ENCODE peak calls at places on chromosomes 16 and 17, in eight cellular contexts. Y is fibroblast of lung, O is cardiac muscle cell, N is spleen, G is stomach, Z is upper lobe of right lung, J is body of pancreas, X is H1. R is an unnamed sample. For H3K4me1, the result is how much of the 10 kb centered on the place peaks cover.

GRCh38 chr16:5604770-5605169 is 507.2 kb upstream of the EEF2KMT start:
- DNase-seq in Y (no peak), O (peak), N (no peak), G (no peak), Z (no peak), J (no peak), X (no peak), R (no peak)

GRCh38 chr16:84973226-84973625 is 38.1 kb downstream of the ZDHHC7 start:
- DNase-seq in Y (no peak), O (no peak), N (no peak), G (no peak), Z (no peak), J (no peak), X (no peak), R (no peak)

GRCh38 chr17:248337-249235 is 67.1 kb upstream of the DOC2B start:
- DNase-seq in Y (no peak), O (no peak), N (peak), G (no peak), Z (peak), J (peak), X (no peak), R (peak)

GRCh38 chr17:74460996-74461395 is 5.4 kb upstream of the CD300A start:
- DNase-seq in Y (no peak), O (no peak), N (no peak), G (no peak), Z (no peak), J (no peak), X (no peak), R (no peak)

GRCh38 chr16:6066601-6067000 is 969.0 kb upstream of the EEF2KMT start:
- DNase-seq in Y (no peak), O (no peak), N (no peak), G (no peak), Z (no peak), J (no peak), X (no peak), R (no peak)

GRCh38 chr17:75684924-75685323 is 17.8 kb downstream of the SAP30BP start:
- DNase-seq in Y (no peak), O (no peak), N (peak), G (peak), Z (no peak), J (no peak), X (no peak), R (peak)

GRCh38 chr16:47140686-47141085 is 3.1 kb downstream of the NETO2 start:
- DNase-seq in Y (no peak), O (no peak), N (no peak), G (no peak), Z (no peak), J (no peak), X (no peak), R (no peak)

GRCh38 chr17:50423553-50424159 is 2.4 kb upstream of the ACSF2 start:
- DNase-seq in Y (peak), O (no peak), N (no peak), G (no peak), Z (no peak), J (peak), X (no peak), R (peak)

GRCh38 chr17:40060887-40061480 is 1.8 kb upstream of the THRA start:
- DNase-seq in Y (no peak), O (no peak), N (peak), G (no peak), Z (no peak), J (peak), X (no peak), R (peak)

GRCh38 chr17:2075336-2076056 is 20.6 kb downstream of the HIC1 start:
- DNase-seq in Y (peak), O (peak), N (peak), G (no peak), Z (no peak), J (no peak), X (no peak), R (no peak)
- TF ChIP-seq CTCF in Y (peak), O (peak), N (peak), G (no peak), Z (no peak), J (no peak), X (peak), R (no peak)

GRCh38 chr17:7835818-7836595 is 2.0 kb downstream of the KDM6B start:
- DNase-seq in Y (peak), O (no peak), N (no peak), G (peak), Z (peak), J (peak), X (peak), R (peak)
- H3K4me1 ChIP-seq in Y (under half), O (under half), N (under half), G (half or more), Z (under half), J (under half), X (under half), R (under half)

GRCh38 chr16:90077757-90078593 is 844 bp upstream of the PRDM7 start:
- DNase-seq in Y (peak), O (peak), N (peak), G (no peak), Z (no peak), J (peak), X (peak), R (no peak)
- TF ChIP-seq CTCF in Y (no peak), O (no peak), N (no peak), G (no peak), Z (no peak), J (no peak), X (no peak), R (peak)

DNA sequence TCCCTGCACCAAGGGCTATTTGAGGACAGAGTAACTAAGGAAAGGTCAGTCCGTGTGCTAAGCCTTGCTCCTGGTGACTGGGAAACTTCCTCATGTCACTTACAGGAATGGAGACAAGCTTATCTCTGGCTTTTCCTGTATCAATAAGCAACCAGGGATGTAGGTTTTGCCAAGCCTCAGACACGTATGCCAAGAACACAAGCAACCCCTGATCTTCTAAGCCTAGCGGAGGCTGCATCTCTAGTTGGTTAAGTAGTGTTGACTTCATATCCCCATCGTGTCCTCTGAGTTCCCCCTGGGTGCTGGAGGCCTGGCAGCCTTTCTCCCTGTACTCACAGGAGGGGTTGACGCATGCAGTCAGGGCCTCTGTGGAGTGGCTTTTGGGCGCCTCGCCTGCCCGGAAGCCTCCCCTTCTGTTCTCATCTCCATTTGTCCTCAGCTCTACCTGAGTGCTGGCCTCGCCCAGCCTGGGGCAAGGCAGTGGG is 1.4 kb upstream of the C1QTNF1 start:
- DNase-seq in Y (no peak), O (no peak), N (peak), G (peak), Z (peak), J (no peak), X (no peak), R (peak)
- H3K4me1 ChIP-seq in Y (under half), O (under half), N (under half), G (half or more), Z (half or more), J (half or more), X (under half), R (half or more)

DNA sequence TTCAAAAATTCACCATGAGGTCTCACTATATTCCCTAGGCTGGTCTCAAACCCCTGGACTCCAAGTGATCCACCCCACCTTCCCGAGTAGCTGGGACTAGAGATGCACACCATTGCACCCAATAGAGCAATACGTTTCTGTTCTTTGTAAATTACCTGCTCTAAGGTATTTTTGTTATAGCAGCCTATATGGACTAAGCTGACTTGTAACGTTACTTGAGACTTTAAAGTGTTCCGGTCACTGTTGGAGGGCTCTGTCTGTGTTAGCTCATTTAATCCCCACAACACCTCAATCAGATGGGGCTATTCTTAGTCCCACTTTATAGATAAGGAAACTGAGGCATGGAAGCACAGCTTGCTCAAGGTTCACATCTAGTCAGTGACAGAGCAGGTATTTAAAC is 25.4 kb downstream of the IL4R start:
- DNase-seq in Y (no peak), O (no peak), N (no peak), G (no peak), Z (no peak), J (no peak), X (no peak), R (no peak)
- TF ChIP-seq CTCF in Y (no peak), O (no peak), N (no peak), G (no peak), Z (no peak), J (no peak), X (no peak), R (no peak)